ENCODE peak calls at places on chromosome 22, in five cellular contexts. B is right lobe of liver, I is glutamatergic neuron, G is astrocyte, H is kidney. F is an unnamed sample.

GRCh38 chr22:27480487-27480886 is 321.1 kb downstream of the MN1 start:
- DNase-seq in B (no peak), H (peak), I (no peak), G (no peak), F (no peak)

GRCh38 chr22:42937164-42937854 is 77.6 kb downstream of the PACSIN2 start:
- DNase-seq in G (peak), H (peak), B (no peak), I (no peak), F (peak)

GRCh38 chr22:43449831-43450225 is 38.0 kb downstream of the MPPED1 start:
- DNase-seq in I (no peak), B (no peak), H (no peak), G (no peak), F (no peak)

GRCh38 chr22:25202290-25202921 is 2.7 kb downstream of the CRYBB3 start:
- DNase-seq in B (no peak), H (no peak), G (peak), I (peak), F (no peak)

GRCh38 chr22:17563936-17564391 is 666 bp downstream of the SLC25A18 start:
- DNase-seq in I (no peak), H (peak), G (peak), B (no peak), F (peak)

GRCh38 chr22:29738118-29738815 is 18.5 kb downstream of the CABP7 start:
- DNase-seq in I (no peak), B (no peak), G (no peak), H (no peak), F (no peak)

GRCh38 chr22:25627271-25627848 is 62.9 kb downstream of the GRK3 start:
- DNase-seq in B (no peak), H (no peak), G (peak), I (no peak), F (no peak)

GRCh38 chr22:49954354-49954753 is 6.2 kb upstream of the PIM3 start:
- DNase-seq in B (peak), G (no peak), I (no peak), H (peak), F (no peak)

GRCh38 chr22:47534150-47535133 is 772.0 kb downstream of the TBC1D22A start:
- DNase-seq in B (no peak), G (no peak), I (no peak), H (no peak), F (no peak)

GRCh38 chr22:48507171-48507570 is 1320.5 kb downstream of the BRD1 start:
- DNase-seq in B (no peak), G (no peak), H (no peak), I (no peak), F (no peak)

GRCh38 chr22:28247667-28248363 is 328.8 kb upstream of the PITPNB start:
- DNase-seq in I (no peak), H (no peak), G (no peak), B (no peak), F (no peak)

GRCh38 chr22:43148581-43148980 is 2.8 kb upstream of the TSPO start:
- DNase-seq in H (no peak), B (no peak), G (no peak), I (no peak), F (no peak)

GRCh38 chr22:27790396-27791216 is 10.9 kb downstream of the MN1 start:
- DNase-seq in I (no peak), B (no peak), H (no peak), G (peak), F (no peak)

GRCh38 chr22:24772493-24773220 is 1.9 kb downstream of the PIWIL3 start:
- DNase-seq in H (no peak), B (no peak), G (peak), I (peak), F (no peak)

GRCh38 chr22:25013634-25014033 is 61.1 kb downstream of the KIAA1671 start:
- DNase-seq in H (no peak), I (no peak), B (no peak), G (no peak), F (no peak)

GRCh38 chr22:23163665-23164064 is 16.6 kb upstream of the BCR start:
- DNase-seq in I (no peak), B (peak), H (no peak), G (no peak), F (peak)

GRCh38 chr22:50015451-50016307 is 3.1 kb upstream of the IL17REL start:
- DNase-seq in G (no peak), I (no peak), B (no peak), H (peak), F (peak)

GRCh38 chr22:45009881-45010531 is at the start of gene PHF21B:
- DNase-seq in H (peak), I (peak), G (no peak), B (peak), F (no peak)

GRCh38 chr22:47149976-47150375 is 387.5 kb downstream of the TBC1D22A start:
- DNase-seq in B (no peak), G (no peak), I (no peak), H (no peak), F (no peak)

GRCh38 chr22:35346596-35347220 is 34.2 kb upstream of the HMOX1 start:
- DNase-seq in H (peak), B (no peak), G (no peak), I (no peak), F (no peak)

GRCh38 chr22:24697671-24698082 is 76.8 kb downstream of the PIWIL3 start:
- DNase-seq in H (peak), G (no peak), B (no peak), I (no peak), F (peak)

GRCh38 chr22:41517172-41518047 is 26.9 kb downstream of the POLR3H start:
- DNase-seq in B (no peak), G (no peak), I (peak), H (peak), F (peak)

GRCh38 chr22:44728761-44729261 is 23.6 kb upstream of the ARHGAP8 start:
- DNase-seq in H (peak), G (no peak), B (peak), I (no peak), F (no peak)

GRCh38 chr22:41300661-41301060 is 664 bp upstream of the ZC3H7B start:
- DNase-seq in I (no peak), B (no peak), G (no peak), H (peak), F (no peak)

GRCh38 chr22:17777005-17777716 is 2.9 kb upstream of the BID start:
- DNase-seq in G (no peak), B (peak), H (peak), I (no peak), F (no peak)

GRCh38 chr22:29663230-29663826 is 56.5 kb upstream of the CABP7 start:
- DNase-seq in G (peak), B (no peak), I (no peak), H (no peak), F (no peak)

GRCh38 chr22:26170795-26171194 is 1.5 kb downstream of the SEZ6L start:
- DNase-seq in H (no peak), I (peak), B (no peak), G (no peak), F (no peak)

GRCh38 chr22:49668402-49668801 is 159.3 kb downstream of the BRD1 start:
- DNase-seq in G (no peak), B (no peak), H (peak), I (no peak), F (no peak)

GRCh38 chr22:39954584-39955055 is 5.6 kb upstream of the TMA7B start:
- DNase-seq in I (no peak), G (peak), B (no peak), H (no peak), F (no peak)

GRCh38 chr22:46054878-46055158 is 77.9 kb upstream of the WNT7B start:
- DNase-seq in G (no peak), H (peak), I (no peak), B (peak), F (no peak)

GRCh38 chr22:46056169-46057041 is 79.4 kb upstream of the WNT7B start:
- DNase-seq in B (peak), G (peak), I (no peak), H (peak), F (peak)

GRCh38 chr22:46055176-46055850 is 78.4 kb upstream of the WNT7B start:
- DNase-seq in G (peak), I (no peak), B (peak), H (peak), F (peak)

GRCh38 chr22:46057206-46057605 is 80.2 kb upstream of the WNT7B start:
- DNase-seq in I (no peak), G (peak), B (no peak), H (peak), F (peak)

DNA sequence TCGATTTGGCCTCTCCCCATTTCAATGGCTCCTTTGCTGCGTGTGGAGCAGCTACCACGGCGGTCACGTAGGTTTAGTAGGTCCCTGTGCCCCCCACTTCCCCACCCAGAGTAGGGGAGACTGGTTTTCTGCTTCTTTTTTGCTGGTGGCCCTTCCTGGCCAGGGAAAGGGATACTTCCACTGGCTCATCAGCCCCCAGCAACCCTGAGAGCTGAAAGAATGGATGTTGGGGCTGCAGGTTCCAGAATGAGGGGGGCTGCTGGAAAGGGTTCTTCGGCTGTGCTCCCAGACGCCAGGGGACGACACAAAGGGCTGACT is 78.8 kb upstream of the WNT7B start:
- DNase-seq in I (no peak), G (no peak), H (peak), B (no peak), F (no peak)
- TF ChIP-seq CTCF in I (no peak), G (no peak), H (no peak), B (no peak), F (no peak)

GRCh38 chr22:32997295-32997694 is 60.9 kb downstream of the SYN3 start:
- DNase-seq in H (no peak), G (no peak), B (no peak), I (no peak), F (no peak)

GRCh38 chr22:32998373-32998772 is 59.8 kb downstream of the SYN3 start:
- DNase-seq in B (no peak), G (no peak), H (no peak), I (no peak), F (no peak)

GRCh38 chr22:32999039-32999861 is 58.9 kb downstream of the SYN3 start:
- DNase-seq in I (no peak), B (no peak), G (no peak), H (no peak), F (no peak)

GRCh38 chr22:33002035-33002434 is 56.1 kb downstream of the SYN3 start:
- DNase-seq in B (no peak), I (no peak), H (no peak), G (no peak), F (no peak)

GRCh38 chr22:33000342-33001280 is 57.6 kb downstream of the SYN3 start:
- DNase-seq in B (peak), H (peak), I (peak), G (no peak), F (no peak)
- TF ChIP-seq CTCF in B (peak), H (peak), I (peak), G (peak), F (peak)

DNA sequence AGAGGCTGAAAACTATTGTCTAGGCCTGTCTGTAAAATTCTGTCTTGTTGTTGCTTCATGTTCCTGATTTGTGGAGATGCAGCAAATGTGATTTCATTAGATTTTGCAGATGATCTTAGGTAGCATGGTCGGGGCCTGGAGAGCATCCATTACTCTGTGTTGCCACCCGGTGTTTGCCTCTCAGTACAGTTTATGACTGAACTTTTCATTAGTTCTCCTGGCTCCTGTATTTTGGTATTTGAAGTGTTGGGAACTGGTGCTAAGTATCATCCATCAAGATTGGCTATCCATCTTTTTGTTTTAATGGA is 7.7 kb downstream of the YWHAH start:
- DNase-seq in I (no peak), B (no peak), G (no peak), H (no peak), F (no peak)
- TF ChIP-seq CTCF in I (no peak), B (no peak), G (no peak), H (no peak), F (no peak)

GRCh38 chr22:38203090-38203810 is 1.5 kb downstream of the MAFF start:
- DNase-seq in G (no peak), H (peak), B (peak), I (no peak), F (peak)

GRCh38 chr22:38201718-38202436 is at the start of gene MAFF:
- DNase-seq in B (peak), H (peak), I (peak), G (peak), F (peak)

GRCh38 chr22:38201371-38201717 is 450 bp upstream of the MAFF start:
- DNase-seq in B (no peak), I (no peak), H (peak), G (no peak), F (no peak)

GRCh38 chr22:38203855-38204497 is 2.2 kb downstream of the MAFF start:
- DNase-seq in B (no peak), H (no peak), G (peak), I (no peak), F (no peak)

GRCh38 chr22:38202437-38203089 is 769 bp downstream of the MAFF start:
- DNase-seq in B (peak), H (peak), G (peak), I (peak), F (peak)
- TF ChIP-seq CTCF in B (peak), H (peak), G (no peak), I (no peak), F (peak)

DNA sequence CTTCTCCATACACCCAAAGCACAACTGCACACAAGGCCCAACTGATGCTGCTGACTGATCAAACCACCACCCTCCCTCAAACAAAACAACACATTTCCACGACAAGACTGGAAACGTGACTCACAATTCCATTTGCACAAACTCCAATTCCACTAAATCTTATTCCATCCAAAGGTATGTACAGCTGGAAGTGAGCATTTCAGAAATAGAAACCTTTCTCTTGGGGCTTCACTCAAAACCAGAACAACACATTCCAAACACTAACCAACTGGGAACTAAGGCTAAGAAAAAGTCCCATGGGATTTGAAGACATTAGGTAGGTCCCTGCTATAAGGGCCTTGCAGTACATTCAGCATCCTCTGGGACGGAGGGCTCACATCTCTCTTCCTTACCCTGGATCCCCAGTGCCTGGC is 19.6 kb downstream of the MORC2 start:
- DNase-seq in G (no peak), B (no peak), I (no peak), H (no peak), F (no peak)
- TF ChIP-seq CTCF in G (peak), B (no peak), I (no peak), H (no peak), F (no peak)

GRCh38 chr22:36640106-36640672 is 63.4 kb downstream of the CACNG2 start:
- DNase-seq in I (no peak), H (no peak), B (no peak), G (no peak), F (no peak)
- TF ChIP-seq CTCF in I (no peak), H (no peak), B (no peak), G (no peak), F (no peak)

GRCh38 chr22:19431641-19432091 is at the start of gene HIRA:
- DNase-seq in I (peak), H (peak), B (peak), G (peak), F (peak)

GRCh38 chr22:19432092-19432844 is at the start of gene MRPL40:
- DNase-seq in H (peak), I (peak), B (peak), G (peak), F (peak)

GRCh38 chr22:19429950-19430889 is 1.3 kb downstream of the HIRA start:
- DNase-seq in H (no peak), I (peak), G (peak), B (peak), F (no peak)

GRCh38 chr22:19434829-19435580 is 2.7 kb downstream of the MRPL40 start:
- DNase-seq in I (no peak), G (no peak), B (no peak), H (no peak), F (no peak)

DNA sequence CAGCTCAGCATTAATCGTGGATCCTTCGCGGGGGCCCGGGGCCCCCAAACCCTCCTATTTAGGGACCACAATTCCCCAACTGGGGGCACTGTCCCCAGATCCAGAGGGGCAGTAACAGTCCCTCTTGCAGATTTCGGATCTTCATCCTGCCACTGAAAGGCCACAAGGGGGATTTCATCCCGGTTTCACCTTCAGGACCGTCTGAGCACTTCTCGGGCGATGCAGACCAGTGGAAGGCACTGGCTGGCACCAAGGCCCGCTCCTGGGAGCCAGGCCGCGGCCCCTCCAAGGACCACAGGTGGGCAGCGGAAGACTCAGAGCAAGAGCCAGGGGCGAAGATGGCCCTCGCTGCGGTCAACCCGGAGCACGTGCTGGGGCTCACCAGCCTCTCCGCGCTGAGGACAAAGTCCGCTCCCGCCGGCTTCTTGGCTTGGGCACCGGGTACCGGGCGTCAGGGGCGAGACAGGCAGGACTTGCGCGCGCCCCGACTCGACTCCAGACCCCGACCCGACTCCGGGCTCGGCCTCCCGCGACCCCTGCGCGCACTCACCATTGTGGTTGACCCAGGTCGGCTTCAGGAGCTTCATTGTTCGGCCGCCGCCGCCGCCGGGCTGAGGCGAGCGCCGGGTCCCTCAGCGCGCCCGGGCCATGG is 517 bp downstream of the HIRA start:
- DNase-seq in G (no peak), I (peak), H (peak), B (peak), F (no peak)
- TF ChIP-seq CTCF in G (peak), I (peak), H (no peak), B (no peak), F (no peak)